ENCODE peak calls at places on chromosomes 5 and 9, in five cellular contexts. F is pancreas, N is NCI-H345, G is endothelial cell, I is EH. T is an unnamed sample.

GRCh38 chr5:68354315-68354714 is 138.8 kb downstream of the PIK3R1 start:
- DNase-seq in F (no peak), G (no peak), I (no peak), N (no peak), T (peak; percentile 24)

GRCh38 chr9:131654857-131655577 is 84.9 kb downstream of the RAPGEF1 start:
- DNase-seq in F (no peak), I (no peak), G (no peak), N (no peak), T (no peak)

GRCh38 chr5:92504346-92504745 is 1076.7 kb downstream of the NR2F1-AS1 start:
- DNase-seq in N (peak; percentile 8), F (no peak), I (no peak), G (no peak), T (no peak)

GRCh38 chr5:90558344-90559192 is at the start of gene ADGRV1:
- DNase-seq in I (peak; percentile 12), F (peak; percentile 93), N (peak; percentile 96), G (peak; percentile 94), T (peak; percentile 33)

GRCh38 chr9:107020040-107020530 is 157.1 kb downstream of the ZNF462 start:
- DNase-seq in G (no peak), F (no peak), N (no peak), I (peak; percentile 95), T (no peak)

GRCh38 chr5:60634054-60634453 is 65.9 kb downstream of the DEPDC1B start:
- DNase-seq in F (no peak), I (no peak), G (no peak), N (no peak), T (no peak)

GRCh38 chr5:103262422-103262871 is 3.9 kb downstream of the MACIR start:
- DNase-seq in F (no peak), N (no peak), G (no peak), I (peak; percentile 70), T (peak; percentile 66)

GRCh38 chr9:123359546-123359945 is 3.5 kb downstream of the CRB2 start:
- DNase-seq in G (no peak), I (no peak), N (peak; percentile 17), F (no peak), T (no peak)

GRCh38 chr9:123337971-123338370 is 18.0 kb upstream of the CRB2 start:
- DNase-seq in F (no peak), I (no peak), N (no peak), G (no peak), T (no peak)

GRCh38 chr5:150255659-150256415 is 33.7 kb downstream of the CAMK2A start:
- DNase-seq in F (no peak), I (peak; percentile 47), G (peak; percentile 53), N (no peak), T (no peak)

GRCh38 chr9:36194326-36195000 is 3.7 kb downstream of the CLTA start:
- DNase-seq in N (no peak), G (no peak), I (peak; percentile 8), F (no peak), T (no peak)

T was measured in erythroblast.